ENCODE peak calls at places on chromosomes 12 and 14, in six cellular contexts. V, W, P, H, C and A are unnamed samples.

GRCh38 chr12:49365542-49365941 is 1.7 kb upstream of the SPATS2 start:
- DNase-seq in V (peak), W (peak), P (no peak), H (no peak), C (no peak), A (no peak)

GRCh38 chr12:2294651-2295475 is 242.1 kb downstream of the CACNA1C start:
- DNase-seq in V (peak), W (no peak), P (peak), H (no peak), C (no peak), A (no peak)

GRCh38 chr14:87952307-87953094 is 40.5 kb downstream of the GALC start:
- DNase-seq in V (no peak), W (no peak), P (no peak), H (no peak), C (no peak), A (no peak)

GRCh38 chr14:71107921-71108320 is 200.7 kb downstream of the PCNX1 start:
- DNase-seq in V (no peak), W (no peak), P (no peak), H (no peak), C (no peak), A (no peak)

GRCh38 chr14:75458305-75458704 is 30.5 kb downstream of the JDP2 start:
- DNase-seq in V (no peak), W (no peak), P (no peak), H (no peak), C (no peak), A (no peak)

GRCh38 chr14:89351958-89352404 is 65.1 kb downstream of the FOXN3 start:
- DNase-seq in V (no peak), W (no peak), P (no peak), H (no peak), C (peak), A (no peak)

GRCh38 chr12:69570545-69571399 is 14.5 kb upstream of the CCT2 start:
- DNase-seq in V (peak), W (peak), P (peak), H (no peak), C (peak), A (peak)

GRCh38 chr12:28497889-28498411 is 307.7 kb downstream of the CCDC91 start:
- DNase-seq in V (peak), W (no peak), P (no peak), H (no peak), C (no peak), A (no peak)

GRCh38 chr14:100176811-100177327 is 17.4 kb upstream of the DEGS2 start:
- DNase-seq in V (no peak), W (no peak), P (no peak), H (no peak), C (no peak), A (no peak)

GRCh38 chr12:6338955-6339761 is 2.7 kb downstream of the TNFRSF1A start:
- DNase-seq in V (no peak), W (no peak), P (no peak), H (no peak), C (no peak), A (no peak)

GRCh38 chr14:35985504-35986218 is 159.5 kb downstream of the BRMS1L start:
- DNase-seq in V (no peak), W (no peak), P (no peak), H (no peak), C (no peak), A (no peak)

GRCh38 chr14:99510556-99511139 is 29.4 kb downstream of the CCNK start:
- DNase-seq in V (no peak), W (no peak), P (no peak), H (no peak), C (no peak), A (no peak)

GRCh38 chr12:464484-465267 is 4.9 kb downstream of the B4GALNT3 start:
- DNase-seq in V (no peak), W (no peak), P (no peak), H (no peak), C (no peak), A (no peak)

GRCh38 chr14:102697125-102697900 is 79.9 kb upstream of the TRAF3 start:
- DNase-seq in V (no peak), W (no peak), P (no peak), H (no peak), C (peak), A (no peak)